ENCODE peak calls at places on chromosome 1, in six cellular contexts. One of them, this sample, is unnamed.
A peak's percentile ranks its signal among the peaks of the same experiment; 100 is the strongest.

GRCh38 chr1:236168716-236169429 is 26.5 kb downstream of the GPR137B start:
- DNase-seq in activated CD8-positive, alpha-beta memory T cell treated with anti-CD3 and anti-CD28 coated beads, Interleukin-2, amount 50 U/mL, for 4 hours: no peak
- DNase-seq in midbrain: no peak
- DNase-seq in DMS53: peak; percentile 51
- DNase-seq in SHP77: peak; percentile 14
- DNase-seq in GM10248: no peak
- DNase-seq in this sample: peak; percentile 91

GRCh38 chr1:78286686-78287085 is 204.1 kb upstream of the PTGFR start:
- DNase-seq in SHP77: no peak
- DNase-seq in midbrain: no peak
- DNase-seq in activated CD8-positive, alpha-beta memory T cell treated with anti-CD3 and anti-CD28 coated beads, Interleukin-2, amount 50 U/mL, for 4 hours: no peak
- DNase-seq in GM10248: no peak
- DNase-seq in DMS53: no peak
- DNase-seq in this sample: no peak

GRCh38 chr1:40450491-40451237 is 388 bp downstream of the ZFP69B start:
- DNase-seq in DMS53: peak; percentile 58
- DNase-seq in SHP77: peak; percentile 38
- DNase-seq in GM10248: peak; percentile 75
- DNase-seq in activated CD8-positive, alpha-beta memory T cell treated with anti-CD3 and anti-CD28 coated beads, Interleukin-2, amount 50 U/mL, for 4 hours: peak; percentile 86
- DNase-seq in midbrain: peak; percentile 27
- DNase-seq in this sample: no peak

GRCh38 chr1:178145605-178146004 is 51.7 kb downstream of the RASAL2 start:
- DNase-seq in GM10248: no peak
- DNase-seq in SHP77: no peak
- DNase-seq in activated CD8-positive, alpha-beta memory T cell treated with anti-CD3 and anti-CD28 coated beads, Interleukin-2, amount 50 U/mL, for 4 hours: no peak
- DNase-seq in DMS53: no peak
- DNase-seq in midbrain: no peak
- DNase-seq in this sample: no peak

GRCh38 chr1:152654110-152654509 is 9.1 kb upstream of the LCE2D start:
- DNase-seq in DMS53: peak; percentile 76
- DNase-seq in SHP77: peak; percentile 78
- DNase-seq in activated CD8-positive, alpha-beta memory T cell treated with anti-CD3 and anti-CD28 coated beads, Interleukin-2, amount 50 U/mL, for 4 hours: no peak
- DNase-seq in midbrain: peak; percentile 46
- DNase-seq in GM10248: peak; percentile 49
- DNase-seq in this sample: peak; percentile 73

GRCh38 chr1:38132681-38133080 is 86.1 kb upstream of the POU3F1 start:
- DNase-seq in GM10248: no peak
- DNase-seq in midbrain: no peak
- DNase-seq in SHP77: no peak
- DNase-seq in DMS53: no peak
- DNase-seq in activated CD8-positive, alpha-beta memory T cell treated with anti-CD3 and anti-CD28 coated beads, Interleukin-2, amount 50 U/mL, for 4 hours: no peak
- DNase-seq in this sample: no peak

GRCh38 chr1:156704930-156705320 is 458 bp downstream of the CRABP2 start:
- DNase-seq in GM10248: no peak
- DNase-seq in SHP77: peak; percentile 14
- DNase-seq in activated CD8-positive, alpha-beta memory T cell treated with anti-CD3 and anti-CD28 coated beads, Interleukin-2, amount 50 U/mL, for 4 hours: peak; percentile 51
- DNase-seq in midbrain: no peak
- DNase-seq in DMS53: peak; percentile 82
- DNase-seq in this sample: no peak

GRCh38 chr1:237677979-237678378 is 212.7 kb downstream of the ZP4 start:
- DNase-seq in midbrain: peak; percentile 31
- DNase-seq in DMS53: peak; percentile 70
- DNase-seq in GM10248: no peak
- DNase-seq in activated CD8-positive, alpha-beta memory T cell treated with anti-CD3 and anti-CD28 coated beads, Interleukin-2, amount 50 U/mL, for 4 hours: no peak
- DNase-seq in SHP77: no peak
- DNase-seq in this sample: peak; percentile 29

GRCh38 chr1:204950353-204951001 is 79.8 kb downstream of the NFASC start:
- DNase-seq in midbrain: no peak
- DNase-seq in DMS53: no peak
- DNase-seq in SHP77: no peak
- DNase-seq in GM10248: no peak
- DNase-seq in activated CD8-positive, alpha-beta memory T cell treated with anti-CD3 and anti-CD28 coated beads, Interleukin-2, amount 50 U/mL, for 4 hours: no peak
- DNase-seq in this sample: no peak

GRCh38 chr1:232439011-232439410 is 190.9 kb downstream of the SIPA1L2 start:
- DNase-seq in SHP77: no peak
- DNase-seq in DMS53: no peak
- DNase-seq in activated CD8-positive, alpha-beta memory T cell treated with anti-CD3 and anti-CD28 coated beads, Interleukin-2, amount 50 U/mL, for 4 hours: no peak
- DNase-seq in midbrain: no peak
- DNase-seq in GM10248: no peak
- DNase-seq in this sample: no peak

GRCh38 chr1:240435996-240436566 is 175.9 kb downstream of the GREM2 start:
- DNase-seq in SHP77: no peak
- DNase-seq in DMS53: peak; percentile 78
- DNase-seq in activated CD8-positive, alpha-beta memory T cell treated with anti-CD3 and anti-CD28 coated beads, Interleukin-2, amount 50 U/mL, for 4 hours: no peak
- DNase-seq in GM10248: no peak
- DNase-seq in midbrain: no peak
- DNase-seq in this sample: no peak

GRCh38 chr1:41322835-41323234 is 38.4 kb upstream of the FOXO6 start:
- DNase-seq in GM10248: peak; percentile 75
- DNase-seq in midbrain: peak; percentile 60
- DNase-seq in SHP77: peak; percentile 63
- DNase-seq in DMS53: peak; percentile 89
- DNase-seq in activated CD8-positive, alpha-beta memory T cell treated with anti-CD3 and anti-CD28 coated beads, Interleukin-2, amount 50 U/mL, for 4 hours: peak; percentile 24
- DNase-seq in this sample: peak; percentile 41

GRCh38 chr1:30668026-30668425 is 55.4 kb downstream of the MATN1 start:
- DNase-seq in midbrain: no peak
- DNase-seq in GM10248: no peak
- DNase-seq in activated CD8-positive, alpha-beta memory T cell treated with anti-CD3 and anti-CD28 coated beads, Interleukin-2, amount 50 U/mL, for 4 hours: no peak
- DNase-seq in DMS53: no peak
- DNase-seq in SHP77: no peak
- DNase-seq in this sample: no peak

GRCh38 chr1:77832889-77833288 is 53.4 kb downstream of the MIGA1 start:
- DNase-seq in activated CD8-positive, alpha-beta memory T cell treated with anti-CD3 and anti-CD28 coated beads, Interleukin-2, amount 50 U/mL, for 4 hours: no peak
- DNase-seq in DMS53: no peak
- DNase-seq in midbrain: peak; percentile 36
- DNase-seq in SHP77: no peak
- DNase-seq in GM10248: no peak
- DNase-seq in this sample: peak; percentile 51

GRCh38 chr1:16484931-16485330 is 29.2 kb downstream of the RNU1-1 start:
- DNase-seq in activated CD8-positive, alpha-beta memory T cell treated with anti-CD3 and anti-CD28 coated beads, Interleukin-2, amount 50 U/mL, for 4 hours: no peak
- DNase-seq in GM10248: no peak
- DNase-seq in SHP77: no peak
- DNase-seq in midbrain: no peak
- DNase-seq in DMS53: no peak
- DNase-seq in this sample: no peak

GRCh38 chr1:199512037-199512710 is 515.3 kb upstream of the NR5A2 start:
- DNase-seq in midbrain: no peak
- DNase-seq in DMS53: peak; percentile 55
- DNase-seq in SHP77: no peak
- DNase-seq in GM10248: no peak
- DNase-seq in activated CD8-positive, alpha-beta memory T cell treated with anti-CD3 and anti-CD28 coated beads, Interleukin-2, amount 50 U/mL, for 4 hours: no peak
- DNase-seq in this sample: no peak

GRCh38 chr1:181126871-181127587 is 38.5 kb downstream of the IER5 start:
- DNase-seq in activated CD8-positive, alpha-beta memory T cell treated with anti-CD3 and anti-CD28 coated beads, Interleukin-2, amount 50 U/mL, for 4 hours: no peak
- DNase-seq in GM10248: no peak
- DNase-seq in SHP77: peak; percentile 85
- DNase-seq in DMS53: peak; percentile 96
- DNase-seq in midbrain: no peak
- DNase-seq in this sample: no peak

GRCh38 chr1:165647970-165648369 is 16.9 kb downstream of the MGST3 start:
- DNase-seq in activated CD8-positive, alpha-beta memory T cell treated with anti-CD3 and anti-CD28 coated beads, Interleukin-2, amount 50 U/mL, for 4 hours: no peak
- DNase-seq in midbrain: no peak
- DNase-seq in SHP77: no peak
- DNase-seq in DMS53: no peak
- DNase-seq in GM10248: no peak
- DNase-seq in this sample: no peak

GRCh38 chr1:158818991-158819405 is 12.2 kb upstream of the MNDA start:
- DNase-seq in GM10248: no peak
- DNase-seq in midbrain: no peak
- DNase-seq in activated CD8-positive, alpha-beta memory T cell treated with anti-CD3 and anti-CD28 coated beads, Interleukin-2, amount 50 U/mL, for 4 hours: no peak
- DNase-seq in SHP77: no peak
- DNase-seq in DMS53: no peak
- DNase-seq in this sample: no peak

GRCh38 chr1:61853545-61853944 is 111.3 kb downstream of the PATJ start:
- DNase-seq in activated CD8-positive, alpha-beta memory T cell treated with anti-CD3 and anti-CD28 coated beads, Interleukin-2, amount 50 U/mL, for 4 hours: no peak
- DNase-seq in SHP77: peak; percentile 13
- DNase-seq in GM10248: no peak
- DNase-seq in midbrain: peak; percentile 14
- DNase-seq in DMS53: no peak
- DNase-seq in this sample: peak; percentile 47

GRCh38 chr1:103520822-103521221 is 4.7 kb upstream of the RNPC3 start:
- DNase-seq in SHP77: no peak
- DNase-seq in DMS53: no peak
- DNase-seq in activated CD8-positive, alpha-beta memory T cell treated with anti-CD3 and anti-CD28 coated beads, Interleukin-2, amount 50 U/mL, for 4 hours: no peak
- DNase-seq in GM10248: no peak
- DNase-seq in midbrain: no peak
- DNase-seq in this sample: no peak

GRCh38 chr1:209626633-209627348 is 25.4 kb downstream of the LAMB3 start:
- DNase-seq in midbrain: no peak
- DNase-seq in DMS53: no peak
- DNase-seq in activated CD8-positive, alpha-beta memory T cell treated with anti-CD3 and anti-CD28 coated beads, Interleukin-2, amount 50 U/mL, for 4 hours: no peak
- DNase-seq in SHP77: no peak
- DNase-seq in GM10248: no peak
- DNase-seq in this sample: no peak

GRCh38 chr1:116886532-116886931 is 23.2 kb upstream of the PTGFRN start:
- DNase-seq in SHP77: no peak
- DNase-seq in activated CD8-positive, alpha-beta memory T cell treated with anti-CD3 and anti-CD28 coated beads, Interleukin-2, amount 50 U/mL, for 4 hours: no peak
- DNase-seq in DMS53: no peak
- DNase-seq in GM10248: no peak
- DNase-seq in midbrain: no peak
- DNase-seq in this sample: no peak

GRCh38 chr1:165257969-165258459 is 98.5 kb downstream of the LMX1A start:
- DNase-seq in DMS53: peak; percentile 95
- DNase-seq in activated CD8-positive, alpha-beta memory T cell treated with anti-CD3 and anti-CD28 coated beads, Interleukin-2, amount 50 U/mL, for 4 hours: no peak
- DNase-seq in SHP77: peak; percentile 84
- DNase-seq in GM10248: peak; percentile 56
- DNase-seq in midbrain: peak; percentile 58
- DNase-seq in this sample: peak; percentile 84

This sample was measured in COLO829.